ENCODE peak calls at places on chromosomes 3 and 15, in nine cellular contexts. O is GM13976, Y is neural progenitor cell, E is fibroblast of the aortic adventitia, F is HCT116, L is fibroblast of villous mesenchyme, V is thoracic aorta, Z is B cell, U is OCI-LY7. M is an unnamed sample.
A peak's percentile ranks its signal among the peaks of the same experiment; 100 is the strongest.

GRCh38 chr15:94412979-94413741 is 181.8 kb downstream of the MCTP2 start:
- DNase-seq in O (no peak), Y (peak; percentile 62), E (peak; percentile 27), F (peak; percentile 6), L (peak; percentile 53), V (no peak), Z (peak; percentile 19), U (peak; percentile 51), M (no peak)

GRCh38 chr15:100914876-100915275 is 4.3 kb upstream of the LRRK1 start:
- DNase-seq in O (no peak), Y (peak; percentile 62), E (peak; percentile 18), F (no peak), L (peak; percentile 29), V (no peak), Z (no peak), U (no peak), M (peak; percentile 67)

GRCh38 chr15:42581272-42581730 is 5.9 kb downstream of the STARD9 start:
- DNase-seq in O (peak; percentile 81), Y (peak; percentile 95), E (peak; percentile 58), F (no peak), L (peak; percentile 75), V (peak; percentile 45), Z (peak; percentile 83), U (peak; percentile 73), M (peak; percentile 93)

GRCh38 chr3:188137062-188137461 is 16.9 kb upstream of the LPP start:
- DNase-seq in O (no peak), Y (no peak), E (no peak), F (no peak), L (peak; percentile 21), V (no peak), Z (peak; percentile 31), U (peak; percentile 49), M (no peak)

GRCh38 chr15:42239528-42240245 is 31.6 kb upstream of the VPS39 start:
- DNase-seq in O (no peak), Y (no peak), E (no peak), F (no peak), L (no peak), V (no peak), Z (no peak), U (no peak), M (no peak)

GRCh38 chr3:13069495-13069894 is 3.7 kb downstream of the IQSEC1 start:
- DNase-seq in O (peak; percentile 83), Y (no peak), E (no peak), F (no peak), L (no peak), V (no peak), Z (peak; percentile 72), U (peak; percentile 85), M (no peak)

GRCh38 chr15:29921130-29921601 is 98.9 kb upstream of the TJP1 start:
- DNase-seq in O (no peak), Y (no peak), E (no peak), F (peak; percentile 59), L (no peak), V (no peak), Z (no peak), U (no peak), M (peak; percentile 79)

GRCh38 chr15:33735637-33736247 is 232.6 kb upstream of the CHRM5 start:
- DNase-seq in O (peak; percentile 42), Y (peak; percentile 72), E (peak; percentile 54), F (peak; percentile 26), L (peak; percentile 47), V (no peak), Z (no peak), U (peak; percentile 60), M (peak; percentile 29)

GRCh38 chr3:8499181-8499611 is 2.4 kb upstream of the LMCD1 start:
- DNase-seq in O (no peak), Y (peak; percentile 90), E (no peak), F (no peak), L (no peak), V (no peak), Z (no peak), U (no peak), M (peak; percentile 62)

GRCh38 chr3:107916166-107916565 is 174.7 kb downstream of the CD47 start:
- DNase-seq in O (no peak), Y (no peak), E (no peak), F (no peak), L (no peak), V (no peak), Z (no peak), U (no peak), M (no peak)

GRCh38 chr3:23629181-23629893 is 176.4 kb upstream of the UBE2E1 start:
- DNase-seq in O (no peak), Y (no peak), E (peak; percentile 86), F (no peak), L (peak; percentile 71), V (no peak), Z (no peak), U (no peak), M (no peak)

GRCh38 chr3:64405211-64405818 is 180.0 kb upstream of the PRICKLE2 start:
- DNase-seq in O (no peak), Y (no peak), E (peak; percentile 69), F (no peak), L (peak; percentile 79), V (no peak), Z (no peak), U (no peak), M (no peak)

GRCh38 chr15:26864664-26865191 is 2.1 kb upstream of the GABRA5 start:
- DNase-seq in O (no peak), Y (peak; percentile 76), E (peak; percentile 42), F (no peak), L (peak; percentile 10), V (no peak), Z (no peak), U (peak; percentile 32), M (peak; percentile 61)

GRCh38 chr3:104102386-104102785 is 1264.3 kb upstream of the ALCAM start:
- DNase-seq in O (peak; percentile 46), Y (peak; percentile 64), E (peak; percentile 63), F (peak; percentile 45), L (peak; percentile 12), V (no peak), Z (peak; percentile 16), U (peak; percentile 57), M (peak; percentile 66)

GRCh38 chr3:195204360-195205166 is 66.4 kb downstream of the XXYLT1 start:
- DNase-seq in O (no peak), Y (no peak), E (peak; percentile 21), F (no peak), L (no peak), V (no peak), Z (no peak), U (no peak), M (no peak)

M was measured in ELF-1.